ENCODE peak calls at places on chromosomes 11 and 22, in six cellular contexts. C, Q, F, L, P and H are unnamed samples.

GRCh38 chr11:46410021-46410420 is 18.4 kb upstream of the CHRM4 start:
- DNase-seq in Q (no peak), F (no peak), L (no peak), P (no peak), C (peak; percentile 46), H (no peak)

GRCh38 chr11:103700605-103701004 is 335.8 kb upstream of the DDI1 start:
- DNase-seq in P (no peak), C (peak; percentile 10), Q (no peak), L (no peak), F (peak; percentile 13), H (peak; percentile 26)

GRCh38 chr22:37235897-37236607 is 8.0 kb downstream of the RAC2 start:
- DNase-seq in Q (no peak), C (no peak), L (no peak), P (no peak), F (no peak), H (no peak)

GRCh38 chr11:60860943-60861342 is 5.2 kb upstream of the PTGDR2 start:
- DNase-seq in L (no peak), C (no peak), P (no peak), Q (no peak), F (no peak), H (no peak)

GRCh38 chr11:126109941-126110731 is 47.5 kb upstream of the CDON start:
- DNase-seq in L (no peak), Q (no peak), F (no peak), P (peak; percentile 43), C (no peak), H (no peak)

GRCh38 chr22:21666786-21667185 is 974 bp downstream of the PPIL2 start:
- DNase-seq in P (no peak), F (no peak), L (no peak), C (no peak), Q (no peak), H (no peak)

GRCh38 chr11:115197433-115197832 is 306.8 kb downstream of the CADM1 start:
- DNase-seq in P (no peak), C (no peak), F (no peak), Q (no peak), L (no peak), H (no peak)

GRCh38 chr11:105609341-105609781 is 512 bp upstream of the GRIA4 start:
- DNase-seq in C (no peak), P (no peak), L (peak; percentile 23), F (no peak), Q (no peak), H (no peak)

GRCh38 chr11:117969160-117969991 is 16.8 kb upstream of the IL10RA start:
- DNase-seq in C (no peak), F (no peak), Q (no peak), P (no peak), L (no peak), H (no peak)

GRCh38 chr11:7651700-7652099 is 21.6 kb downstream of the CYB5R2 start:
- DNase-seq in P (no peak), F (no peak), Q (peak; percentile 55), L (no peak), C (no peak), H (no peak)

GRCh38 chr11:33266418-33267215 is 9.4 kb downstream of the HIPK3 start:
- DNase-seq in P (peak; percentile 30), C (peak; percentile 58), Q (no peak), L (no peak), F (no peak), H (no peak)

GRCh38 chr11:127059286-127060200 is 59.0 kb upstream of the KIRREL3 start:
- DNase-seq in Q (no peak), F (no peak), C (no peak), P (no peak), L (no peak), H (no peak)

GRCh38 chr22:27667121-27667843 is 134.3 kb downstream of the MN1 start:
- DNase-seq in F (no peak), P (peak; percentile 45), C (no peak), L (no peak), Q (no peak), H (no peak)

GRCh38 chr22:34833982-34834510 is 231.9 kb upstream of the ISX start:
- DNase-seq in C (no peak), P (no peak), F (no peak), L (no peak), Q (no peak), H (no peak)

GRCh38 chr11:87583931-87584330 is 546.2 kb downstream of the TMEM135 start:
- DNase-seq in Q (no peak), C (no peak), F (no peak), P (no peak), L (no peak), H (peak; percentile 22)

GRCh38 chr11:85685820-85686459 is at the start of gene CCDC89:
- DNase-seq in P (peak; percentile 78), Q (peak; percentile 43), C (peak; percentile 12), L (no peak), F (peak; percentile 97), H (no peak)

GRCh38 chr11:69227271-69227670 is 66.7 kb upstream of the MYEOV start:
- DNase-seq in L (no peak), P (no peak), F (no peak), C (no peak), Q (no peak), H (no peak)

GRCh38 chr11:84384637-84385227 is 1098.6 kb upstream of the CCDC90B start:
- DNase-seq in C (peak; percentile 49), F (peak; percentile 3), L (no peak), P (no peak), Q (no peak), H (no peak)

GRCh38 chr11:6319879-6320410 is 356 bp downstream of the CAVIN3 start:
- DNase-seq in C (peak; percentile 82), Q (no peak), L (peak; percentile 76), F (peak; percentile 82), P (peak; percentile 92), H (no peak)

GRCh38 chr11:126548576-126549272 is 193.2 kb downstream of the ST3GAL4 start:
- DNase-seq in Q (no peak), P (no peak), C (no peak), L (no peak), F (no peak), H (no peak)

GRCh38 chr11:2293396-2294339 is 8.1 kb downstream of the C11orf21 start:
- DNase-seq in Q (no peak), F (no peak), C (no peak), P (no peak), L (no peak), H (no peak)

GRCh38 chr11:122202951-122203456 is 87.0 kb upstream of the BLID start:
- DNase-seq in L (peak; percentile 81), F (peak; percentile 48), P (peak; percentile 76), Q (peak; percentile 46), C (peak; percentile 64), H (peak; percentile 46)

GRCh38 chr11:124670732-124671131 is 2.8 kb downstream of the SIAE start:
- DNase-seq in C (no peak), F (no peak), Q (no peak), L (no peak), P (no peak), H (no peak)

GRCh38 chr11:72026029-72026428 is 27.3 kb downstream of the IL18BP start:
- DNase-seq in F (no peak), C (no peak), P (no peak), L (no peak), Q (no peak), H (no peak)

GRCh38 chr22:36244522-36245391 is 5.4 kb upstream of the APOL2 start:
- DNase-seq in L (no peak), Q (no peak), P (no peak), C (no peak), F (no peak), H (no peak)

GRCh38 chr11:64125676-64126075 is 40.2 kb downstream of the MACROD1 start:
- DNase-seq in F (no peak), C (no peak), L (no peak), Q (no peak), P (no peak), H (no peak)

GRCh38 chr11:709109-709997 is 3.3 kb downstream of the EPS8L2 start:
- DNase-seq in L (no peak), P (no peak), Q (no peak), C (no peak), F (no peak), H (no peak)
- H3K27ac ChIP-seq in L (peak overlapping the region; percentile 32), P (no peak overlapping the region), Q (no peak overlapping the region), C (peak overlapping the region; percentile 91), F (no peak overlapping the region), H (no peak overlapping the region)

GRCh38 chr22:31676700-31677099 is 14.7 kb upstream of the PISD start:
- DNase-seq in P (peak; percentile 94), C (peak; percentile 90), L (peak; percentile 92), Q (peak; percentile 76), F (peak; percentile 57), H (peak; percentile 89)
- H3K27ac ChIP-seq in P (peak overlapping the region; percentile 13), C (peak overlapping the region; percentile 60), L (peak overlapping the region; percentile 49), Q (peak overlapping the region; percentile 43), F (peak overlapping the region; percentile 21), H (peak overlapping the region; percentile 40)

DNA sequence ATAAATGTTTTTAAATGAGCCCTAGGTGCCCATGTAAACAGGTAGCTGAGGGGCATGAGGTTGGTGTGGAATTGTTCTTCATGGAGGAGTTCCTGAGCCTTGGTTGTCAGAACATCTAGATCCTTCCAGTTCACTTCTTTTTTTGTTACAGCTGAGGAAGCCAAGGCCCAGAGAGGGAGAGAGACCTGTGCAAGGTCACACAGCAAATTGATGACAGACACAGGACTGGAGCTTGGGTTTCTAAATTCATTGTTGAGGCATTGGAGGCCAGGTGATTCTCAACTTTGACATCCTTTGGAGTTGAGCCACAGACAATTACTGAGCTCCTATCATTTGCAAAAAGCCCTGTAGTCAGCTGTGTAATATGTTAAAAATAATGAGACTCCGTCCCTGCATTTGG is 73.1 kb upstream of the CRYBB3 start:
- DNase-seq in P (no peak), L (no peak), F (no peak), C (no peak), Q (no peak), H (no peak)
- H3K27ac ChIP-seq in P (no peak overlapping the region), L (no peak overlapping the region), F (no peak overlapping the region), C (no peak overlapping the region), Q (no peak overlapping the region), H (no peak overlapping the region)

GRCh38 chr11:123659311-123659710 is 4.9 kb upstream of the SCN3B start:
- DNase-seq in C (no peak), Q (no peak), P (no peak), F (no peak), L (no peak), H (no peak)

GRCh38 chr11:123650901-123651300 is 3.5 kb downstream of the SCN3B start:
- DNase-seq in C (no peak), P (no peak), Q (no peak), F (no peak), L (no peak), H (no peak)

GRCh38 chr11:123653997-123654565 is 343 bp downstream of the SCN3B start:
- DNase-seq in F (peak; percentile 1), C (peak; percentile 22), Q (no peak), P (peak; percentile 51), L (no peak), H (no peak)

GRCh38 chr11:123653405-123653996 is 923 bp downstream of the SCN3B start:
- DNase-seq in Q (no peak), P (no peak), C (peak; percentile 7), L (no peak), F (no peak), H (no peak)

DNA sequence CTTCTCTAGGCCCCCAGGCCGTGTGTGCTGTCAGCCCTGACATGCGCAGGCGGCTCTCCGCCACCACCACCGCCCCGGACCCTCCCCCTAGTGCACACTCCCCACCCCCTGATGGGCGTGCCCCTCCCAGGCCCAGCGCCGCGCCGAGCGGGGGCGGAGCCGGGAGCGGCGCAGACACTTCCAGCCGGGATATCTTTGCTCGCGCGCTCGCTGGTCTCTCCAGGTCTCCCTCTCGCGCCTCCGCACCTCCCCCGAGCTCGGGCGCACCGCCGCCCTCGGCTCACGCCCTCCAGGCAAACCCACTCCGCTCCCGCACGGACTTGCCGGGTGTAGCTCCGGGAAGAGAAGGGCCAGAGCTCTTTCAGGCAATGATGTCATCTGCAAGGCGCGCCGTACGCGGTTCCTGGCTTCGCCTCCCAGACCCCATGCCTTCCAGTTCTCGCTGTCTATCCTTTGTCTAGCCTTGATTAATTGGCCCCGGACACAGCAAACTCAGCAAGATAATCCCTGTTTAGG is at the start of gene SCN3B:
- DNase-seq in P (peak; percentile 66), L (no peak), C (peak; percentile 69), F (peak; percentile 21), Q (no peak), H (no peak)
- H3K27ac ChIP-seq in P (peak within 1 kb of the TSS; percentile 75), L (no peak within 1 kb of the TSS), C (no peak within 1 kb of the TSS), F (no peak within 1 kb of the TSS), Q (no peak within 1 kb of the TSS), H (no peak within 1 kb of the TSS)